ENCODE peak calls at places on chromosomes 4 and X, in ten cellular contexts. One of them, this sample, is unnamed.

GRCh38 chr4:152106113-152106763 is 345.4 kb upstream of the GATB start:
- DNase-seq in heart left ventricle: peak; percentile 63
- DNase-seq in ovary: peak; percentile 68
- DNase-seq in aorta: peak; percentile 94
- DNase-seq in psoas muscle: peak; percentile 74
- DNase-seq in adrenal gland: peak; percentile 91
- DNase-seq in Peyer's patch: peak; percentile 76
- DNase-seq in heart right ventricle: peak; percentile 76
- DNase-seq in upper lobe of right lung: no peak
- DNase-seq in CD4-positive, alpha-beta memory T cell: no peak
- DNase-seq in this sample: peak; percentile 83

GRCh38 chrX:31603411-31604120 is 531.7 kb upstream of the FTHL17 start:
- DNase-seq in heart left ventricle: no peak
- DNase-seq in ovary: no peak
- DNase-seq in aorta: no peak
- DNase-seq in psoas muscle: no peak
- DNase-seq in adrenal gland: no peak
- DNase-seq in Peyer's patch: no peak
- DNase-seq in heart right ventricle: no peak
- DNase-seq in upper lobe of right lung: no peak
- DNase-seq in CD4-positive, alpha-beta memory T cell: no peak
- DNase-seq in this sample: no peak

GRCh38 chrX:2572740-2573139 is 72.0 kb upstream of the DHRSX start:
- DNase-seq in heart left ventricle: no peak
- DNase-seq in ovary: no peak
- DNase-seq in aorta: no peak
- DNase-seq in psoas muscle: no peak
- DNase-seq in adrenal gland: no peak
- DNase-seq in Peyer's patch: no peak
- DNase-seq in heart right ventricle: no peak
- DNase-seq in upper lobe of right lung: no peak
- DNase-seq in CD4-positive, alpha-beta memory T cell: no peak
- DNase-seq in this sample: no peak

GRCh38 chr4:52588097-52588496 is 71.0 kb downstream of the USP46 start:
- DNase-seq in heart left ventricle: peak; percentile 40
- DNase-seq in ovary: peak; percentile 50
- DNase-seq in aorta: peak; percentile 54
- DNase-seq in psoas muscle: peak; percentile 51
- DNase-seq in adrenal gland: peak; percentile 23
- DNase-seq in Peyer's patch: no peak
- DNase-seq in heart right ventricle: peak; percentile 51
- DNase-seq in upper lobe of right lung: no peak
- DNase-seq in CD4-positive, alpha-beta memory T cell: peak; percentile 6
- DNase-seq in this sample: no peak

GRCh38 chr4:123699823-123700822 is 303.5 kb downstream of the SPRY1 start:
- DNase-seq in heart left ventricle: no peak
- DNase-seq in ovary: no peak
- DNase-seq in aorta: no peak
- DNase-seq in psoas muscle: no peak
- DNase-seq in adrenal gland: no peak
- DNase-seq in Peyer's patch: no peak
- DNase-seq in heart right ventricle: peak; percentile 13
- DNase-seq in upper lobe of right lung: no peak
- DNase-seq in CD4-positive, alpha-beta memory T cell: no peak
- DNase-seq in this sample: no peak

GRCh38 chrX:115968436-115969252 is 201.9 kb upstream of the AGTR2 start:
- DNase-seq in heart left ventricle: peak; percentile 39
- DNase-seq in ovary: peak; percentile 48
- DNase-seq in aorta: peak; percentile 61
- DNase-seq in psoas muscle: peak; percentile 67
- DNase-seq in adrenal gland: no peak
- DNase-seq in Peyer's patch: no peak
- DNase-seq in heart right ventricle: peak; percentile 52
- DNase-seq in upper lobe of right lung: peak; percentile 76
- DNase-seq in CD4-positive, alpha-beta memory T cell: no peak
- DNase-seq in this sample: no peak

GRCh38 chr4:86482851-86483490 is 111.1 kb upstream of the PTPN13 start:
- DNase-seq in heart left ventricle: no peak
- DNase-seq in ovary: no peak
- DNase-seq in aorta: no peak
- DNase-seq in psoas muscle: no peak
- DNase-seq in adrenal gland: no peak
- DNase-seq in Peyer's patch: no peak
- DNase-seq in heart right ventricle: no peak
- DNase-seq in upper lobe of right lung: no peak
- DNase-seq in CD4-positive, alpha-beta memory T cell: no peak
- DNase-seq in this sample: no peak

GRCh38 chrX:71184092-71184491 is 38.9 kb upstream of the GJB1 start:
- DNase-seq in heart left ventricle: no peak
- DNase-seq in ovary: no peak
- DNase-seq in aorta: no peak
- DNase-seq in psoas muscle: no peak
- DNase-seq in adrenal gland: no peak
- DNase-seq in Peyer's patch: no peak
- DNase-seq in heart right ventricle: no peak
- DNase-seq in upper lobe of right lung: no peak
- DNase-seq in CD4-positive, alpha-beta memory T cell: no peak
- DNase-seq in this sample: no peak

GRCh38 chrX:10811093-10811492 is 190.7 kb upstream of the MID1 start:
- DNase-seq in heart left ventricle: no peak
- DNase-seq in ovary: no peak
- DNase-seq in aorta: no peak
- DNase-seq in psoas muscle: no peak
- DNase-seq in adrenal gland: no peak
- DNase-seq in Peyer's patch: no peak
- DNase-seq in heart right ventricle: no peak
- DNase-seq in upper lobe of right lung: no peak
- DNase-seq in CD4-positive, alpha-beta memory T cell: no peak
- DNase-seq in this sample: no peak

GRCh38 chr4:52846502-52846901 is 15.6 kb upstream of the RASL11B start:
- DNase-seq in heart left ventricle: no peak
- DNase-seq in ovary: no peak
- DNase-seq in aorta: no peak
- DNase-seq in psoas muscle: no peak
- DNase-seq in adrenal gland: no peak
- DNase-seq in Peyer's patch: no peak
- DNase-seq in heart right ventricle: no peak
- DNase-seq in upper lobe of right lung: no peak
- DNase-seq in CD4-positive, alpha-beta memory T cell: no peak
- DNase-seq in this sample: no peak

GRCh38 chr4:43843501-43843900 is 605.1 kb downstream of the KCTD8 start:
- DNase-seq in heart left ventricle: no peak
- DNase-seq in ovary: no peak
- DNase-seq in aorta: no peak
- DNase-seq in psoas muscle: no peak
- DNase-seq in adrenal gland: no peak
- DNase-seq in Peyer's patch: no peak
- DNase-seq in heart right ventricle: no peak
- DNase-seq in upper lobe of right lung: no peak
- DNase-seq in CD4-positive, alpha-beta memory T cell: no peak
- DNase-seq in this sample: no peak

GRCh38 chr4:25233194-25233593 is 639 bp upstream of the PI4K2B start:
- DNase-seq in heart left ventricle: no peak
- DNase-seq in ovary: no peak
- DNase-seq in aorta: no peak
- DNase-seq in psoas muscle: no peak
- DNase-seq in adrenal gland: no peak
- DNase-seq in Peyer's patch: no peak
- DNase-seq in heart right ventricle: no peak
- DNase-seq in upper lobe of right lung: no peak
- DNase-seq in CD4-positive, alpha-beta memory T cell: peak; percentile 5
- DNase-seq in this sample: no peak

GRCh38 chr4:176718881-176719280 is 73.8 kb downstream of the VEGFC start:
- DNase-seq in heart left ventricle: no peak
- DNase-seq in ovary: no peak
- DNase-seq in aorta: no peak
- DNase-seq in psoas muscle: no peak
- DNase-seq in adrenal gland: no peak
- DNase-seq in Peyer's patch: no peak
- DNase-seq in heart right ventricle: no peak
- DNase-seq in upper lobe of right lung: no peak
- DNase-seq in CD4-positive, alpha-beta memory T cell: no peak
- DNase-seq in this sample: no peak

GRCh38 chr4:145446184-145446583 is 35.5 kb upstream of the SMAD1 start:
- DNase-seq in heart left ventricle: no peak
- DNase-seq in ovary: no peak
- DNase-seq in aorta: no peak
- DNase-seq in psoas muscle: no peak
- DNase-seq in adrenal gland: no peak
- DNase-seq in Peyer's patch: no peak
- DNase-seq in heart right ventricle: no peak
- DNase-seq in upper lobe of right lung: no peak
- DNase-seq in CD4-positive, alpha-beta memory T cell: no peak
- DNase-seq in this sample: no peak

GRCh38 chr4:83267121-83267834 is 17.3 kb downstream of the COQ2 start:
- DNase-seq in heart left ventricle: no peak
- DNase-seq in ovary: no peak
- DNase-seq in aorta: peak; percentile 81
- DNase-seq in psoas muscle: no peak
- DNase-seq in adrenal gland: peak; percentile 63
- DNase-seq in Peyer's patch: no peak
- DNase-seq in heart right ventricle: no peak
- DNase-seq in upper lobe of right lung: no peak
- DNase-seq in CD4-positive, alpha-beta memory T cell: no peak
- DNase-seq in this sample: peak; percentile 86

GRCh38 chrX:73577368-73577767 is 14.4 kb downstream of the CHIC1 start:
- DNase-seq in heart left ventricle: no peak
- DNase-seq in ovary: no peak
- DNase-seq in aorta: no peak
- DNase-seq in psoas muscle: no peak
- DNase-seq in adrenal gland: peak; percentile 42
- DNase-seq in Peyer's patch: no peak
- DNase-seq in heart right ventricle: peak; percentile 5
- DNase-seq in upper lobe of right lung: no peak
- DNase-seq in CD4-positive, alpha-beta memory T cell: no peak
- DNase-seq in this sample: no peak

GRCh38 chrX:130704053-130705038 is 198.7 kb downstream of the ENOX2 start:
- DNase-seq in heart left ventricle: no peak
- DNase-seq in ovary: no peak
- DNase-seq in aorta: no peak
- DNase-seq in psoas muscle: no peak
- DNase-seq in adrenal gland: no peak
- DNase-seq in Peyer's patch: no peak
- DNase-seq in heart right ventricle: no peak
- DNase-seq in upper lobe of right lung: no peak
- DNase-seq in CD4-positive, alpha-beta memory T cell: no peak
- DNase-seq in this sample: no peak

GRCh38 chr4:158871050-158871724 is 102.4 kb downstream of the FNIP2 start:
- DNase-seq in heart left ventricle: no peak
- DNase-seq in ovary: peak; percentile 50
- DNase-seq in aorta: no peak
- DNase-seq in psoas muscle: no peak
- DNase-seq in adrenal gland: no peak
- DNase-seq in Peyer's patch: no peak
- DNase-seq in heart right ventricle: no peak
- DNase-seq in upper lobe of right lung: no peak
- DNase-seq in CD4-positive, alpha-beta memory T cell: no peak
- DNase-seq in this sample: no peak

GRCh38 chrX:54246866-54247265 is 63.8 kb upstream of the FAM120C start:
- DNase-seq in heart left ventricle: no peak
- DNase-seq in ovary: no peak
- DNase-seq in aorta: no peak
- DNase-seq in psoas muscle: no peak
- DNase-seq in adrenal gland: no peak
- DNase-seq in Peyer's patch: no peak
- DNase-seq in heart right ventricle: no peak
- DNase-seq in upper lobe of right lung: no peak
- DNase-seq in CD4-positive, alpha-beta memory T cell: no peak
- DNase-seq in this sample: no peak

GRCh38 chr4:15314974-15315373 is 112.9 kb upstream of the C1QTNF7 start:
- DNase-seq in heart left ventricle: no peak
- DNase-seq in ovary: no peak
- DNase-seq in aorta: no peak
- DNase-seq in psoas muscle: no peak
- DNase-seq in adrenal gland: no peak
- DNase-seq in Peyer's patch: no peak
- DNase-seq in heart right ventricle: no peak
- DNase-seq in upper lobe of right lung: no peak
- DNase-seq in CD4-positive, alpha-beta memory T cell: no peak
- DNase-seq in this sample: no peak

GRCh38 chrX:57447856-57448255 is 144.0 kb upstream of the ZXDB start:
- DNase-seq in heart left ventricle: no peak
- DNase-seq in ovary: no peak
- DNase-seq in aorta: no peak
- DNase-seq in psoas muscle: no peak
- DNase-seq in adrenal gland: peak; percentile 12
- DNase-seq in Peyer's patch: no peak
- DNase-seq in heart right ventricle: no peak
- DNase-seq in upper lobe of right lung: no peak
- DNase-seq in CD4-positive, alpha-beta memory T cell: no peak
- DNase-seq in this sample: no peak

GRCh38 chr4:168859888-168860694 is 150.0 kb downstream of the CBR4 start:
- DNase-seq in heart left ventricle: no peak
- DNase-seq in ovary: no peak
- DNase-seq in aorta: no peak
- DNase-seq in psoas muscle: no peak
- DNase-seq in adrenal gland: no peak
- DNase-seq in Peyer's patch: no peak
- DNase-seq in heart right ventricle: no peak
- DNase-seq in upper lobe of right lung: no peak
- DNase-seq in CD4-positive, alpha-beta memory T cell: no peak
- DNase-seq in this sample: no peak
- H3K27ac ChIP-seq in heart left ventricle: no peak overlapping the region
- H3K27ac ChIP-seq in ovary: peak overlapping the region; percentile 54
- H3K27ac ChIP-seq in aorta: peak overlapping the region; percentile 86
- H3K27ac ChIP-seq in psoas muscle: peak overlapping the region; percentile 25
- H3K27ac ChIP-seq in adrenal gland: no peak overlapping the region
- H3K27ac ChIP-seq in Peyer's patch: no peak overlapping the region
- H3K27ac ChIP-seq in heart right ventricle: no peak overlapping the region
- H3K27ac ChIP-seq in upper lobe of right lung: peak overlapping the region; percentile 20
- H3K27ac ChIP-seq in CD4-positive, alpha-beta memory T cell: no peak overlapping the region
- H3K27ac ChIP-seq in this sample: no peak overlapping the region

GRCh38 chr4:75950416-75950815 is 9.6 kb upstream of the NAAA start:
- DNase-seq in heart left ventricle: no peak
- DNase-seq in ovary: no peak
- DNase-seq in aorta: no peak
- DNase-seq in psoas muscle: no peak
- DNase-seq in adrenal gland: no peak
- DNase-seq in Peyer's patch: no peak
- DNase-seq in heart right ventricle: no peak
- DNase-seq in upper lobe of right lung: no peak
- DNase-seq in CD4-positive, alpha-beta memory T cell: no peak
- DNase-seq in this sample: no peak
- H3K4me1 ChIP-seq in heart left ventricle: no peaks in the 10 kb centered on the region
- H3K4me1 ChIP-seq in ovary: no peaks in the 10 kb centered on the region
- H3K4me1 ChIP-seq in aorta: no peaks in the 10 kb centered on the region
- H3K4me1 ChIP-seq in psoas muscle: no peaks in the 10 kb centered on the region
- H3K4me1 ChIP-seq in adrenal gland: no peaks in the 10 kb centered on the region
- H3K4me1 ChIP-seq in Peyer's patch: no peaks in the 10 kb centered on the region
- H3K4me1 ChIP-seq in heart right ventricle: no peaks in the 10 kb centered on the region
- H3K4me1 ChIP-seq in upper lobe of right lung: no peaks in the 10 kb centered on the region
- H3K4me1 ChIP-seq in CD4-positive, alpha-beta memory T cell: no peaks in the 10 kb centered on the region
- H3K4me1 ChIP-seq in this sample: no peaks in the 10 kb centered on the region

GRCh38 chr4:11565213-11565612 is 136.5 kb upstream of the HS3ST1 start:
- DNase-seq in heart left ventricle: no peak
- DNase-seq in ovary: no peak
- DNase-seq in aorta: no peak
- DNase-seq in psoas muscle: no peak
- DNase-seq in adrenal gland: no peak
- DNase-seq in Peyer's patch: no peak
- DNase-seq in heart right ventricle: no peak
- DNase-seq in upper lobe of right lung: no peak
- DNase-seq in CD4-positive, alpha-beta memory T cell: no peak
- DNase-seq in this sample: no peak
- H3K27ac ChIP-seq in heart left ventricle: no peak overlapping the region
- H3K27ac ChIP-seq in ovary: no peak overlapping the region
- H3K27ac ChIP-seq in aorta: no peak overlapping the region
- H3K27ac ChIP-seq in psoas muscle: no peak overlapping the region
- H3K27ac ChIP-seq in adrenal gland: no peak overlapping the region
- H3K27ac ChIP-seq in Peyer's patch: no peak overlapping the region
- H3K27ac ChIP-seq in heart right ventricle: no peak overlapping the region
- H3K27ac ChIP-seq in upper lobe of right lung: no peak overlapping the region
- H3K27ac ChIP-seq in CD4-positive, alpha-beta memory T cell: no peak overlapping the region
- H3K27ac ChIP-seq in this sample: no peak overlapping the region

GRCh38 chr4:184437988-184438774 is 36.2 kb downstream of the IRF2 start:
- DNase-seq in heart left ventricle: no peak
- DNase-seq in ovary: no peak
- DNase-seq in aorta: no peak
- DNase-seq in psoas muscle: no peak
- DNase-seq in adrenal gland: no peak
- DNase-seq in Peyer's patch: no peak
- DNase-seq in heart right ventricle: no peak
- DNase-seq in upper lobe of right lung: no peak
- DNase-seq in CD4-positive, alpha-beta memory T cell: no peak
- DNase-seq in this sample: no peak
- H3K4me1 ChIP-seq in heart left ventricle: peaks cover 66% of the 10 kb centered on the region
- H3K4me1 ChIP-seq in ovary: peaks cover 22% of the 10 kb centered on the region
- H3K4me1 ChIP-seq in aorta: peaks cover 4% of the 10 kb centered on the region
- H3K4me1 ChIP-seq in psoas muscle: peaks cover 69% of the 10 kb centered on the region
- H3K4me1 ChIP-seq in adrenal gland: peaks cover 15% of the 10 kb centered on the region
- H3K4me1 ChIP-seq in Peyer's patch: peaks cover 32% of the 10 kb centered on the region
- H3K4me1 ChIP-seq in heart right ventricle: peaks cover 81% of the 10 kb centered on the region
- H3K4me1 ChIP-seq in upper lobe of right lung: peaks cover 72% of the 10 kb centered on the region
- H3K4me1 ChIP-seq in CD4-positive, alpha-beta memory T cell: peaks cover 57% of the 10 kb centered on the region
- H3K4me1 ChIP-seq in this sample: no peaks in the 10 kb centered on the region